ENCODE peak calls at places on chromosomes 6 and 20, in five cellular contexts. J is CD8-positive, alpha-beta T cell; W is germinal center; Y is NCI-H1092; D is GM20000. Q is an unnamed sample.

GRCh38 chr6:31615748-31616147 is 714 bp downstream of the AIF1 start:
- DNase-seq in W (peak; percentile 38), Y (no peak), J (peak; percentile 33), D (no peak), Q (no peak)

GRCh38 chr20:39855799-39856198 is 833.2 kb downstream of the MAFB start:
- DNase-seq in W (no peak), J (no peak), D (no peak), Y (no peak), Q (no peak)

GRCh38 chr6:165632194-165632593 is 30.8 kb downstream of the PDE10A start:
- DNase-seq in Y (no peak), J (no peak), D (no peak), W (no peak), Q (no peak)

GRCh38 chr6:38773338-38773737 is 58.2 kb downstream of the DNAH8 start:
- DNase-seq in J (no peak), Y (no peak), D (peak; percentile 35), W (peak; percentile 47), Q (no peak)

GRCh38 chr6:95364016-95364604 is 213.2 kb upstream of the MANEA start:
- DNase-seq in W (peak; percentile 6), D (peak; percentile 26), Y (peak; percentile 16), J (no peak), Q (no peak)

GRCh38 chr6:42507901-42508300 is 55.9 kb upstream of the UBR2 start:
- DNase-seq in W (no peak), J (no peak), D (no peak), Y (no peak), Q (no peak)

GRCh38 chr20:46243707-46244628 is 64.3 kb downstream of the CDH22 start:
- DNase-seq in J (no peak), W (no peak), Y (no peak), D (no peak), Q (no peak)

GRCh38 chr20:61694666-61695065 is 371.0 kb downstream of the TAF4 start:
- DNase-seq in D (no peak), J (no peak), Y (no peak), W (no peak), Q (no peak)

GRCh38 chr6:46781478-46782378 is 11.5 kb upstream of the MEP1A start:
- DNase-seq in J (no peak), D (peak; percentile 20), Y (peak; percentile 37), W (peak; percentile 11), Q (no peak)

GRCh38 chr20:48708116-48708515 is 119.7 kb downstream of the PREX1 start:
- DNase-seq in W (no peak), Y (no peak), J (no peak), D (no peak), Q (no peak)

GRCh38 chr6:111615916-111616612 is 10.4 kb upstream of the TRAF3IP2 start:
- DNase-seq in D (no peak), J (no peak), Y (no peak), W (no peak), Q (no peak)

GRCh38 chr6:4074478-4075235 is 4.3 kb downstream of the FAM217A start:
- DNase-seq in J (no peak), D (no peak), W (no peak), Y (no peak), Q (no peak)

GRCh38 chr20:549720-550496 is 6.3 kb upstream of the CSNK2A1 start:
- DNase-seq in J (no peak), D (no peak), W (no peak), Y (no peak), Q (no peak)

GRCh38 chr6:108897371-108897770 is 49.1 kb downstream of the ARMC2 start:
- DNase-seq in J (no peak), W (no peak), Y (no peak), D (no peak), Q (no peak)

GRCh38 chr20:59149678-59150504 is 13.7 kb upstream of the ZNF831 start:
- DNase-seq in D (no peak), J (peak; percentile 66), Y (no peak), W (peak; percentile 50), Q (no peak)

GRCh38 chr6:193773-194310 is 98.4 kb upstream of the DUSP22 start:
- DNase-seq in Y (no peak), D (peak; percentile 58), W (no peak), J (no peak), Q (no peak)

GRCh38 chr6:2503816-2504494 is 246.8 kb downstream of the MYLK4 start:
- DNase-seq in W (no peak), J (no peak), D (no peak), Y (no peak), Q (no peak)

GRCh38 chr6:27263886-27264285 is 16.4 kb downstream of the PRSS16 start:
- DNase-seq in W (no peak), Y (no peak), D (no peak), J (no peak), Q (no peak)

GRCh38 chr6:107532707-107533106 is 42.8 kb downstream of the SOBP start:
- DNase-seq in J (no peak), D (no peak), Y (no peak), W (no peak), Q (no peak)

GRCh38 chr6:39377530-39377929 is 55.0 kb upstream of the KCNK16 start:
- DNase-seq in D (peak; percentile 45), J (no peak), Y (peak; percentile 28), W (no peak), Q (no peak)

GRCh38 chr6:137303436-137303835 is 84.3 kb upstream of the IFNGR1 start:
- DNase-seq in J (no peak), D (no peak), W (no peak), Y (no peak), Q (no peak)

GRCh38 chr6:79911992-79912391 is 35.4 kb downstream of the ELOVL4 start:
- DNase-seq in Y (no peak), J (no peak), D (no peak), W (no peak), Q (no peak)

GRCh38 chr6:70415247-70415646 is 1.9 kb downstream of the FAM135A start:
- DNase-seq in W (no peak), Y (no peak), D (peak; percentile 27), J (no peak), Q (no peak)

GRCh38 chr6:71977860-71978259 is 91.5 kb downstream of the RIMS1 start:
- DNase-seq in Y (no peak), D (no peak), J (no peak), W (no peak), Q (no peak)

GRCh38 chr6:37561361-37561760 is 61.7 kb upstream of the CCDC167 start:
- DNase-seq in Y (no peak), J (no peak), W (no peak), D (no peak), Q (no peak)

GRCh38 chr6:132458887-132459604 is 53.9 kb downstream of the STX7 start:
- DNase-seq in J (no peak), D (no peak), W (no peak), Y (no peak), Q (no peak)

GRCh38 chr6:32110632-32111031 is 1.5 kb upstream of the TNXB start:
- DNase-seq in J (no peak), D (no peak), Y (no peak), W (no peak), Q (peak; percentile 72)

GRCh38 chr6:108565893-108566292 is 5.2 kb downstream of the FOXO3 start:
- DNase-seq in Y (no peak), D (peak; percentile 44), W (peak; percentile 30), J (no peak), Q (no peak)

GRCh38 chr20:11918280-11918952 is 723 bp downstream of the BTBD3 start:
- DNase-seq in W (no peak), D (no peak), Y (no peak), J (no peak), Q (no peak)

GRCh38 chr20:49579874-49580817 is 12.2 kb upstream of the PTGIS start:
- DNase-seq in J (no peak), Y (no peak), D (no peak), W (no peak), Q (peak; percentile 41)

GRCh38 chr20:20551409-20551808 is 161.0 kb downstream of the RALGAPA2 start:
- DNase-seq in D (no peak), Y (peak; percentile 74), J (no peak), W (no peak), Q (no peak)

GRCh38 chr6:42368156-42368555 is 83.6 kb downstream of the TRERF1 start:
- DNase-seq in W (peak; percentile 34), D (peak; percentile 55), J (peak; percentile 47), Y (no peak), Q (no peak)

GRCh38 chr6:41734666-41735426 is 562 bp downstream of the TFEB start:
- DNase-seq in J (peak; percentile 66), D (peak; percentile 94), W (peak; percentile 86), Y (peak; percentile 34), Q (peak; percentile 95)

GRCh38 chr20:41362748-41363140 is 3.9 kb downstream of the EMILIN3 start:
- DNase-seq in Y (no peak), W (no peak), D (no peak), J (no peak), Q (peak; percentile 48)

GRCh38 chr6:113457156-113457555 is 400.0 kb upstream of the MARCKS start:
- DNase-seq in Y (no peak), J (no peak), D (no peak), W (no peak), Q (peak; percentile 81)

GRCh38 chr6:125423047-125423446 is 121.3 kb upstream of the HDDC2 start:
- DNase-seq in J (no peak), Y (no peak), W (no peak), D (no peak), Q (no peak)

GRCh38 chr20:32480361-32481199 is 104.6 kb downstream of the NOL4L start:
- DNase-seq in Y (no peak), W (no peak), D (no peak), J (no peak), Q (peak; percentile 59)

GRCh38 chr6:169653691-169654090 is 48.1 kb downstream of the WDR27 start:
- DNase-seq in D (no peak), Y (no peak), W (no peak), J (no peak), Q (no peak)

GRCh38 chr6:165455488-165455887 is 146.1 kb upstream of the C6orf118 start:
- DNase-seq in W (no peak), D (no peak), Y (no peak), J (no peak), Q (no peak)

Q was measured in kidney.